ENCODE peak calls at places on chromosomes 7 and 10, in five cellular contexts. D, U, M, R and F are unnamed samples.
A peak's percentile ranks its signal among the peaks of the same experiment; 100 is the strongest.

GRCh38 chr10:118209215-118209614 is 132.9 kb downstream of the FAM204A start:
- DNase-seq in M (no peak), U (no peak), D (no peak), R (no peak), F (no peak)

GRCh38 chr7:75943864-75944263 is 28.9 kb downstream of the POR start:
- DNase-seq in U (no peak), R (peak; percentile 73), D (peak; percentile 77), M (peak; percentile 41), F (no peak)

GRCh38 chr7:134632937-134633540 is 13.6 kb upstream of the BPGM start:
- DNase-seq in R (peak; percentile 51), D (peak; percentile 84), U (no peak), M (no peak), F (no peak)

GRCh38 chr7:79434098-79434497 is 19.4 kb downstream of the MAGI2 start:
- DNase-seq in R (no peak), D (peak; percentile 86), M (no peak), U (no peak), F (no peak)

GRCh38 chr7:36129048-36129534 is 24.0 kb upstream of the EEPD1 start:
- DNase-seq in M (peak; percentile 59), U (no peak), R (no peak), D (peak; percentile 72), F (no peak)

GRCh38 chr7:155594163-155594732 is 47.9 kb upstream of the CNPY1 start:
- DNase-seq in U (no peak), M (no peak), R (no peak), D (no peak), F (no peak)

GRCh38 chr10:8238989-8239388 is 184.5 kb downstream of the GATA3 start:
- DNase-seq in D (no peak), R (no peak), U (no peak), M (no peak), F (no peak)

GRCh38 chr7:24963218-24963617 is 16.8 kb downstream of the OSBPL3 start:
- DNase-seq in U (no peak), R (no peak), M (peak; percentile 65), D (peak; percentile 38), F (peak; percentile 66)

GRCh38 chr7:98628916-98629525 is 11.9 kb downstream of the NPTX2 start:
- DNase-seq in U (no peak), R (no peak), M (no peak), D (no peak), F (no peak)

GRCh38 chr7:148882192-148882591 is 1.9 kb downstream of the EZH2 start:
- DNase-seq in R (no peak), U (no peak), M (no peak), D (no peak), F (no peak)

GRCh38 chr7:18689535-18689934 is 194.0 kb downstream of the HDAC9 start:
- DNase-seq in D (no peak), R (no peak), U (no peak), M (no peak), F (no peak)

GRCh38 chr7:28754027-28754426 is 204.1 kb downstream of the TRIL start:
- DNase-seq in R (no peak), D (peak; percentile 54), U (no peak), M (no peak), F (peak; percentile 51)

GRCh38 chr10:124231188-124232135 is 138.1 kb upstream of the CHST15 start:
- DNase-seq in M (no peak), R (no peak), D (no peak), U (no peak), F (no peak)

GRCh38 chr7:20514364-20514763 is 101.1 kb upstream of the ABCB5 start:
- DNase-seq in D (peak; percentile 39), R (no peak), U (no peak), M (no peak), F (peak; percentile 92)

GRCh38 chr10:89942217-89942616 is 240.8 kb downstream of the KIF20B start:
- DNase-seq in M (no peak), D (no peak), U (no peak), R (no peak), F (peak; percentile 27)

DNA sequence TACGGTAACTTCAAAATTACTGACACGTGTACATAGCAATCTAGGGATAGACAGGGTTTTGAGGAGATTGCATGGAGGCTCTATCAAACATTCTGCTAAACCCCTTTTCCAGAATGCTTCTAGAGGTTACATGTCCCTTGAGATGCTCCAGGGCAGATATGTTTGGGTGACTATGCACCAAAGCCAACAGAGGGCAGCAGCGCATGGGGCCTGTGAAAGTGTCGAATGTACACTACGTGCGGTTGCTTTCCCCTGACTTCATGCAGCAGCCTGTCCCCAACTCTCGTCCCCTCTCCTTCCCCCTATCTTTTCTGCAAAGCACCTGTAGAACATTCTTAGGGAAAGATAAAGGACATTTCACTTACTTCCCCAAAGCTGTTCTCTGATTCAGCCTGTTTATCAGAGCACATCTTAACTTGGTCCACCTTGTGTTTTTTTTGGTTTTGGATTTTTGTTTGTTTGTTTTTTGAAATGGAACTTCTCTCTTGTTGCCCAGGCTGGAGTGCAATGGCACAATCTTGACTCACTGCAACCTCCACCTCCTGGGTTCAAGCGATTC is 90.2 kb downstream of the UBE3C start:
- DNase-seq in D (peak; percentile 48), M (no peak), R (no peak), U (no peak), F (no peak)
- TF ChIP-seq CTCF in D (peak; percentile 54), M (no peak), R (peak; percentile 38), U (peak; percentile 30), F (peak; percentile 60)

GRCh38 chr10:119821172-119821571 is 51.5 kb downstream of the MCMBP start:
- DNase-seq in M (no peak), R (no peak), U (no peak), D (no peak), F (no peak)

GRCh38 chr10:119815671-119816070 is 57.0 kb downstream of the MCMBP start:
- DNase-seq in D (no peak), U (no peak), M (no peak), R (no peak), F (no peak)

GRCh38 chr10:119817991-119818888 is 54.4 kb downstream of the MCMBP start:
- DNase-seq in R (no peak), M (peak; percentile 29), D (peak; percentile 46), U (peak; percentile 74), F (no peak)

GRCh38 chr10:119824299-119824698 is 48.3 kb downstream of the MCMBP start:
- DNase-seq in R (no peak), D (no peak), M (no peak), U (no peak), F (no peak)

DNA sequence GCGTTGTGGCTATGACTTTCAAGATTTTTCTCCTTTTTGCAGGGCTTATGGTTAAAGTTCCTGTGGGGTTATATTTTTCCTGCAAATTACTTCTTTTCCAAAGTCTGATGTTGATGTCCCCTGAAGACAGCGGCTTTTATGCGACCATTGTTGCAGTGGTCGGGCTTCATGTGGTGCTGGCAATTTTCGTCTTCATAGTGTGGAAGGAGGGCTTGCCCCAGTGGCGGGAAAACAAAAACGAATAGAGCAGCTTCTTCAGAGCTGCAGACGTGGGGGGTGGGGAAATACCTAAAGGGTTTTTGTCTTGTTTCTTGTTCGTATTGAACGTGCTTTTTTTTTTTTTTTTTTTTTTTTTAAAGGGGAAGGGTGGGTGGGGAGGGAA is 53.8 kb downstream of the MCMBP start:
- DNase-seq in U (no peak), R (no peak), M (no peak), D (no peak), F (no peak)
- H3K4me3 ChIP-seq in U (no peak overlapping the region), R (no peak overlapping the region), M (peak overlapping the region; percentile 11), D (peak overlapping the region; percentile 28), F (peak overlapping the region; percentile 38)

GRCh38 chr7:77687100-77687746 is 9.0 kb upstream of the RSBN1L start:
- DNase-seq in M (no peak), D (peak; percentile 45), U (no peak), R (no peak), F (no peak)

GRCh38 chr7:77693830-77694583 is 2.3 kb upstream of the RSBN1L start:
- DNase-seq in D (no peak), M (no peak), U (no peak), R (no peak), F (no peak)

GRCh38 chr7:77687747-77688144 is 8.5 kb upstream of the RSBN1L start:
- DNase-seq in D (no peak), M (no peak), R (no peak), U (no peak), F (no peak)

GRCh38 chr7:77691892-77692491 is 4.3 kb upstream of the RSBN1L start:
- DNase-seq in R (no peak), M (peak; percentile 39), D (no peak), U (no peak), F (no peak)

GRCh38 chr7:77690289-77690688 is 6.0 kb upstream of the RSBN1L start:
- DNase-seq in M (no peak), U (no peak), D (no peak), R (no peak), F (no peak)
- TF ChIP-seq CTCF in M (no peak), U (no peak), D (no peak), R (no peak), F (no peak)

GRCh38 chr10:132307823-132308587 is at the start of gene STK32C:
- DNase-seq in R (peak; percentile 54), U (peak; percentile 97), M (peak; percentile 93), D (peak; percentile 92), F (peak; percentile 71)
- H3K4me3 ChIP-seq in R (peak within 1 kb of the TSS; percentile 61), U (peak within 1 kb of the TSS; percentile 95), M (peak within 1 kb of the TSS; percentile 82), D (peak within 1 kb of the TSS; percentile 75), F (peak within 1 kb of the TSS; percentile 59)

GRCh38 chr10:100185364-100186252 is at the start of gene ERLIN1:
- DNase-seq in D (peak; percentile 88), M (peak; percentile 95), U (peak; percentile 97), R (peak; percentile 80), F (peak; percentile 71)
- TF ChIP-seq CTCF in D (no peak), M (no peak), U (no peak), R (no peak), F (peak; percentile 22)

DNA sequence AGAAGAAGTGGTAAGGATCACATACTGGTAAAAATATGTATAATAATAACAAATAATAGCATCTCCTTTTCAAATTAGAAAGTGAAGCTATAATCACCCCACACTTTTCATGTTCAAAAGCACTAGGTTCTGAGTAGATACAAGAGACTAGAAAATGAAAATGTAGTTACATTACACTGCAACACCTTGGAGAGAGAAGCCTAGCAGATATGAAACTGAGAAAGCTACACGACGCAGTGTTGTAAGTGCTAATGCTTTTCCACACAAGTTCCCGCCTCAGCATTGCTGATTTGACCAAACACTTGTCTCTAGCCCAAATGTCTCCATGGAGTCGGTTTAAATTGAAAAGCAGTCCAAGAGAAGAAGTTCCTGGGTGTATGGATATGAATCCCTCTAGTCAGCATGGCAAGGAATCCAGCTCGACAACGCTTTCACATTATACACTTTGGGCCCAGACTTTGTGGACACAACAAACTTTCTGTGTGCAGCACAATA is 1.7 kb downstream of the PDE1C start:
- DNase-seq in R (no peak), D (no peak), U (no peak), M (no peak), F (no peak)
- H3K4me3 ChIP-seq in R (no peak overlapping the region), D (no peak overlapping the region), U (peak overlapping the region; percentile 53), M (no peak overlapping the region), F (peak overlapping the region; percentile 60)